ENCODE peak calls at places on chromosome 9, in four cellular contexts. I is stomach, C is transverse colon, E is tibial nerve. K is an unnamed sample.

GRCh38 chr9:21681641-21682040 is 120.8 kb upstream of the MTAP start:
- DNase-seq in C (no peak), I (no peak), E (no peak), K (no peak)

GRCh38 chr9:104885818-104886709 is 41.9 kb downstream of the ABCA1 start:
- DNase-seq in I (no peak), E (no peak), C (no peak), K (no peak)

GRCh38 chr9:114469091-114469853 is 36.0 kb downstream of the WHRN start:
- DNase-seq in C (no peak), E (no peak), I (no peak), K (no peak)

GRCh38 chr9:29798599-29798998 is 2225.3 kb upstream of the C9orf72 start:
- DNase-seq in C (no peak), E (no peak), I (no peak), K (no peak)

GRCh38 chr9:82549174-82549821 is 513.6 kb downstream of the RASEF start:
- DNase-seq in I (no peak), C (no peak), E (no peak), K (no peak)

GRCh38 chr9:101376117-101376866 is 8.5 kb downstream of the BAAT start:
- DNase-seq in C (no peak), E (no peak), I (no peak), K (no peak)

GRCh38 chr9:79430599-79430998 is 141.2 kb upstream of the TLE4 start:
- DNase-seq in I (no peak), C (no peak), E (no peak), K (no peak)

GRCh38 chr9:131097948-131098278 is 1.6 kb downstream of the AIF1L start:
- DNase-seq in C (no peak), E (no peak), I (no peak), K (no peak)

GRCh38 chr9:38641985-38642864 is 21.8 kb upstream of the ANKRD18A start:
- DNase-seq in C (peak), I (peak), E (no peak), K (no peak)

GRCh38 chr9:10000669-10001068 is 612.1 kb downstream of the PTPRD start:
- DNase-seq in I (no peak), E (no peak), C (no peak), K (no peak)

GRCh38 chr9:13841801-13842462 is 472.0 kb downstream of the NFIB start:
- DNase-seq in E (no peak), I (no peak), C (no peak), K (no peak)

GRCh38 chr9:128702445-128702948 is at the start of gene PKN3:
- DNase-seq in E (peak), C (peak), I (peak), K (peak)

GRCh38 chr9:99197124-99197630 is 24.6 kb downstream of the ALG2 start:
- DNase-seq in E (no peak), C (no peak), I (no peak), K (no peak)

GRCh38 chr9:83185517-83186192 is 122.7 kb upstream of the RASEF start:
- DNase-seq in C (no peak), E (no peak), I (no peak), K (no peak)

GRCh38 chr9:102355982-102356381 is 617.5 kb upstream of the GRIN3A start:
- DNase-seq in I (no peak), E (no peak), C (no peak), K (no peak)

GRCh38 chr9:95923794-95924193 is 48.3 kb downstream of the ERCC6L2 start:
- DNase-seq in C (peak), E (no peak), I (no peak), K (no peak)

GRCh38 chr9:97176206-97176605 is 131.3 kb upstream of the CCDC180 start:
- DNase-seq in I (no peak), E (no peak), C (no peak), K (no peak)

GRCh38 chr9:86713970-86714369 is 233.3 kb downstream of the GAS1 start:
- DNase-seq in I (no peak), E (no peak), C (no peak), K (no peak)

GRCh38 chr9:82797539-82797938 is 265.4 kb downstream of the RASEF start:
- DNase-seq in C (peak), I (peak), E (no peak), K (no peak)

GRCh38 chr9:97573482-97574073 is 59.6 kb downstream of the TSTD2 start:
- DNase-seq in I (no peak), E (no peak), C (no peak), K (no peak)

GRCh38 chr9:72509635-72510034 is 11.8 kb upstream of the TMC1 start:
- DNase-seq in C (no peak), E (no peak), I (no peak), K (no peak)

GRCh38 chr9:125142560-125143376 is 560 bp downstream of the SCAI start:
- DNase-seq in I (no peak), E (no peak), C (peak), K (no peak)

GRCh38 chr9:20015427-20015931 is 226.6 kb upstream of the SLC24A2 start:
- DNase-seq in I (no peak), C (no peak), E (no peak), K (no peak)

GRCh38 chr9:20014168-20014567 is 225.3 kb upstream of the SLC24A2 start:
- DNase-seq in E (no peak), I (no peak), C (no peak), K (no peak)

GRCh38 chr9:20012232-20012631 is 223.4 kb upstream of the SLC24A2 start:
- DNase-seq in C (no peak), E (no peak), I (no peak), K (no peak)

DNA sequence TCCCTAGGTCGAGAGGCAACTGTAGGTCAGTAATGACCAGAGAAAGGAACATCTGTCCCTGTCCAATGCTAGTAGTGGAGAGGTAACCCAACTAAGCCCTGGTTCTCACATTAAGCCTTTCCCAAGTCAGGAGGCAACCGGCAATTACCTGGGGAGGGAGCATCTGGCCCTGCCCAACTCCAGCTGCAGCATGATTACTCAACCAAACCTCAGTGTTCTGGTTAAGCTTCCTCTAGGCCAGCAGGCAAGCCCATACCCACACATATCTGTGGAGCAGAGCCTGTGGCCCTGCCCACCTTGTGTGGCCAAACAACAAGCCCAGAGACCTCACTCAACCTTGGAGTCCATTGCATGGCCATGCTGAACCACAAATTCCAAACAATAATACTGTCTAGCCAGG is 220.8 kb upstream of the SLC24A2 start:
- DNase-seq in E (no peak), C (no peak), I (no peak), K (no peak)
- TF ChIP-seq POLR2A in E (no peak), C (no peak), I (no peak), K (no peak)

GRCh38 chr9:91074866-91075265 is 273.2 kb downstream of the SYK start:
- DNase-seq in I (no peak), E (no peak), C (no peak), K (no peak)
- H3K27ac ChIP-seq in I (no peak), E (no peak), C (no peak), K (no peak)

GRCh38 chr9:121984726-121985402 is 108.2 kb downstream of the TTLL11 start:
- DNase-seq in I (no peak), C (no peak), E (no peak), K (no peak)
- TF ChIP-seq POLR2A in I (no peak), C (no peak), E (no peak), K (no peak)

GRCh38 chr9:77714077-77714549 is 66.0 kb upstream of the GNA14 start:
- DNase-seq in C (no peak), E (no peak), I (no peak), K (no peak)
- H3K27ac ChIP-seq in C (no peak), E (no peak), I (no peak), K (no peak)

GRCh38 chr9:136201174-136201573 is 3.8 kb downstream of the LHX3 start:
- DNase-seq in E (no peak), C (no peak), I (no peak), K (no peak)
- TF ChIP-seq POLR2A in E (no peak), C (no peak), I (no peak), K (no peak)